ENCODE peak calls at places on chromosomes 7 and 10, in six cellular contexts. One of them, this sample, is unnamed.

GRCh38 chr10:103685880-103686669 is 169.3 kb downstream of the SH3PXD2A start:
- DNase-seq in CD4-positive, CD25-positive, alpha-beta regulatory T cell: peak
- DNase-seq in epithelial cell of proximal tubule: no peak
- DNase-seq in epithelial cell of esophagus: peak
- DNase-seq in heart left ventricle: peak
- DNase-seq in right atrium auricular region: peak
- DNase-seq in this sample: no peak

GRCh38 chr10:33052915-33053810 is 95.1 kb upstream of the ITGB1 start:
- DNase-seq in CD4-positive, CD25-positive, alpha-beta regulatory T cell: no peak
- DNase-seq in epithelial cell of proximal tubule: no peak
- DNase-seq in epithelial cell of esophagus: no peak
- DNase-seq in heart left ventricle: no peak
- DNase-seq in right atrium auricular region: no peak
- DNase-seq in this sample: no peak

GRCh38 chr7:43767311-43767710 is 8.8 kb downstream of the BLVRA start:
- DNase-seq in CD4-positive, CD25-positive, alpha-beta regulatory T cell: no peak
- DNase-seq in epithelial cell of proximal tubule: no peak
- DNase-seq in epithelial cell of esophagus: no peak
- DNase-seq in heart left ventricle: no peak
- DNase-seq in right atrium auricular region: no peak
- DNase-seq in this sample: no peak

GRCh38 chr7:55474944-55475911 is 97.1 kb downstream of the VOPP1 start:
- DNase-seq in CD4-positive, CD25-positive, alpha-beta regulatory T cell: no peak
- DNase-seq in epithelial cell of proximal tubule: no peak
- DNase-seq in epithelial cell of esophagus: no peak
- DNase-seq in heart left ventricle: no peak
- DNase-seq in right atrium auricular region: no peak
- DNase-seq in this sample: no peak

GRCh38 chr7:159084069-159084801 is 60.4 kb downstream of the VIPR2 start:
- DNase-seq in CD4-positive, CD25-positive, alpha-beta regulatory T cell: no peak
- DNase-seq in epithelial cell of proximal tubule: no peak
- DNase-seq in epithelial cell of esophagus: no peak
- DNase-seq in heart left ventricle: peak
- DNase-seq in right atrium auricular region: no peak
- DNase-seq in this sample: no peak

GRCh38 chr7:98681951-98682350 is 64.9 kb downstream of the NPTX2 start:
- DNase-seq in CD4-positive, CD25-positive, alpha-beta regulatory T cell: no peak
- DNase-seq in epithelial cell of proximal tubule: no peak
- DNase-seq in epithelial cell of esophagus: no peak
- DNase-seq in heart left ventricle: no peak
- DNase-seq in right atrium auricular region: no peak
- DNase-seq in this sample: no peak

GRCh38 chr10:38076687-38077086 is 17.4 kb upstream of the ZNF37A start:
- DNase-seq in CD4-positive, CD25-positive, alpha-beta regulatory T cell: no peak
- DNase-seq in epithelial cell of proximal tubule: no peak
- DNase-seq in epithelial cell of esophagus: no peak
- DNase-seq in heart left ventricle: no peak
- DNase-seq in right atrium auricular region: no peak
- DNase-seq in this sample: no peak

GRCh38 chr10:71847418-71847817 is 3.6 kb downstream of the PSAP start:
- DNase-seq in CD4-positive, CD25-positive, alpha-beta regulatory T cell: no peak
- DNase-seq in epithelial cell of proximal tubule: no peak
- DNase-seq in epithelial cell of esophagus: no peak
- DNase-seq in heart left ventricle: no peak
- DNase-seq in right atrium auricular region: no peak
- DNase-seq in this sample: no peak

GRCh38 chr10:32938554-32939061 is 19.4 kb downstream of the ITGB1 start:
- DNase-seq in CD4-positive, CD25-positive, alpha-beta regulatory T cell: no peak
- DNase-seq in epithelial cell of proximal tubule: no peak
- DNase-seq in epithelial cell of esophagus: peak
- DNase-seq in heart left ventricle: peak
- DNase-seq in right atrium auricular region: peak
- DNase-seq in this sample: no peak

GRCh38 chr10:33808475-33808874 is 474.0 kb upstream of the NRP1 start:
- DNase-seq in CD4-positive, CD25-positive, alpha-beta regulatory T cell: no peak
- DNase-seq in epithelial cell of proximal tubule: no peak
- DNase-seq in epithelial cell of esophagus: no peak
- DNase-seq in heart left ventricle: no peak
- DNase-seq in right atrium auricular region: no peak
- DNase-seq in this sample: peak

GRCh38 chr10:75911426-75911825 is 480.0 kb downstream of the LRMDA start:
- DNase-seq in CD4-positive, CD25-positive, alpha-beta regulatory T cell: no peak
- DNase-seq in epithelial cell of proximal tubule: no peak
- DNase-seq in epithelial cell of esophagus: peak
- DNase-seq in heart left ventricle: no peak
- DNase-seq in right atrium auricular region: no peak
- DNase-seq in this sample: peak

GRCh38 chr7:142916508-142916907 is 17.0 kb downstream of the TRPV5 start:
- DNase-seq in CD4-positive, CD25-positive, alpha-beta regulatory T cell: no peak
- DNase-seq in epithelial cell of proximal tubule: no peak
- DNase-seq in epithelial cell of esophagus: no peak
- DNase-seq in heart left ventricle: no peak
- DNase-seq in right atrium auricular region: no peak
- DNase-seq in this sample: no peak

GRCh38 chr10:1010703-1011102 is 15.0 kb downstream of the IDI2 start:
- DNase-seq in CD4-positive, CD25-positive, alpha-beta regulatory T cell: no peak
- DNase-seq in epithelial cell of proximal tubule: no peak
- DNase-seq in epithelial cell of esophagus: no peak
- DNase-seq in heart left ventricle: no peak
- DNase-seq in right atrium auricular region: peak
- DNase-seq in this sample: no peak

GRCh38 chr10:84296071-84296981 is 32.1 kb upstream of the CCSER2 start:
- DNase-seq in CD4-positive, CD25-positive, alpha-beta regulatory T cell: no peak
- DNase-seq in epithelial cell of proximal tubule: no peak
- DNase-seq in epithelial cell of esophagus: no peak
- DNase-seq in heart left ventricle: no peak
- DNase-seq in right atrium auricular region: no peak
- DNase-seq in this sample: no peak

GRCh38 chr10:119270893-119271361 is 63.6 kb downstream of the GRK5 start:
- DNase-seq in CD4-positive, CD25-positive, alpha-beta regulatory T cell: peak
- DNase-seq in epithelial cell of proximal tubule: no peak
- DNase-seq in epithelial cell of esophagus: peak
- DNase-seq in heart left ventricle: peak
- DNase-seq in right atrium auricular region: peak
- DNase-seq in this sample: no peak

GRCh38 chr7:44305564-44306507 is 19.6 kb downstream of the CAMK2B start:
- DNase-seq in CD4-positive, CD25-positive, alpha-beta regulatory T cell: no peak
- DNase-seq in epithelial cell of proximal tubule: no peak
- DNase-seq in epithelial cell of esophagus: no peak
- DNase-seq in heart left ventricle: no peak
- DNase-seq in right atrium auricular region: no peak
- DNase-seq in this sample: no peak

GRCh38 chr7:139737221-139738100 is 40.3 kb downstream of the HIPK2 start:
- DNase-seq in CD4-positive, CD25-positive, alpha-beta regulatory T cell: no peak
- DNase-seq in epithelial cell of proximal tubule: no peak
- DNase-seq in epithelial cell of esophagus: no peak
- DNase-seq in heart left ventricle: no peak
- DNase-seq in right atrium auricular region: peak
- DNase-seq in this sample: no peak
- H3K4me3 ChIP-seq in CD4-positive, CD25-positive, alpha-beta regulatory T cell: peak
- H3K4me3 ChIP-seq in epithelial cell of proximal tubule: no peak
- H3K4me3 ChIP-seq in epithelial cell of esophagus: no peak
- H3K4me3 ChIP-seq in heart left ventricle: no peak
- H3K4me3 ChIP-seq in right atrium auricular region: no peak
- H3K4me3 ChIP-seq in this sample: no peak

GRCh38 chr7:129187681-129188371 is 607 bp upstream of the SMO start:
- DNase-seq in CD4-positive, CD25-positive, alpha-beta regulatory T cell: no peak
- DNase-seq in epithelial cell of proximal tubule: no peak
- DNase-seq in epithelial cell of esophagus: no peak
- DNase-seq in heart left ventricle: no peak
- DNase-seq in right atrium auricular region: no peak
- DNase-seq in this sample: no peak
- H3K4me3 ChIP-seq in CD4-positive, CD25-positive, alpha-beta regulatory T cell: no peak
- H3K4me3 ChIP-seq in epithelial cell of proximal tubule: peak
- H3K4me3 ChIP-seq in epithelial cell of esophagus: peak
- H3K4me3 ChIP-seq in heart left ventricle: peak
- H3K4me3 ChIP-seq in right atrium auricular region: peak
- H3K4me3 ChIP-seq in this sample: peak

GRCh38 chr10:98266647-98267046 is 1.3 kb downstream of the LOXL4 start:
- DNase-seq in CD4-positive, CD25-positive, alpha-beta regulatory T cell: no peak
- DNase-seq in epithelial cell of proximal tubule: no peak
- DNase-seq in epithelial cell of esophagus: no peak
- DNase-seq in heart left ventricle: no peak
- DNase-seq in right atrium auricular region: no peak
- DNase-seq in this sample: no peak
- H3K4me3 ChIP-seq in CD4-positive, CD25-positive, alpha-beta regulatory T cell: no peak
- H3K4me3 ChIP-seq in epithelial cell of proximal tubule: no peak
- H3K4me3 ChIP-seq in epithelial cell of esophagus: no peak
- H3K4me3 ChIP-seq in heart left ventricle: no peak
- H3K4me3 ChIP-seq in right atrium auricular region: no peak
- H3K4me3 ChIP-seq in this sample: no peak

GRCh38 chr10:46264737-46265368 is 21.9 kb upstream of the ANTXRL start:
- DNase-seq in CD4-positive, CD25-positive, alpha-beta regulatory T cell: no peak
- DNase-seq in epithelial cell of proximal tubule: no peak
- DNase-seq in epithelial cell of esophagus: no peak
- DNase-seq in heart left ventricle: no peak
- DNase-seq in right atrium auricular region: peak
- DNase-seq in this sample: no peak

GRCh38 chr10:46268076-46268881 is 18.5 kb upstream of the ANTXRL start:
- DNase-seq in CD4-positive, CD25-positive, alpha-beta regulatory T cell: no peak
- DNase-seq in epithelial cell of proximal tubule: no peak
- DNase-seq in epithelial cell of esophagus: no peak
- DNase-seq in heart left ventricle: no peak
- DNase-seq in right atrium auricular region: no peak
- DNase-seq in this sample: no peak

GRCh38 chr10:46265981-46266505 is 20.8 kb upstream of the ANTXRL start:
- DNase-seq in CD4-positive, CD25-positive, alpha-beta regulatory T cell: no peak
- DNase-seq in epithelial cell of proximal tubule: no peak
- DNase-seq in epithelial cell of esophagus: no peak
- DNase-seq in heart left ventricle: no peak
- DNase-seq in right atrium auricular region: peak
- DNase-seq in this sample: no peak

GRCh38 chr10:46266506-46266985 is 20.3 kb upstream of the ANTXRL start:
- DNase-seq in CD4-positive, CD25-positive, alpha-beta regulatory T cell: no peak
- DNase-seq in epithelial cell of proximal tubule: no peak
- DNase-seq in epithelial cell of esophagus: no peak
- DNase-seq in heart left ventricle: no peak
- DNase-seq in right atrium auricular region: peak
- DNase-seq in this sample: no peak

DNA sequence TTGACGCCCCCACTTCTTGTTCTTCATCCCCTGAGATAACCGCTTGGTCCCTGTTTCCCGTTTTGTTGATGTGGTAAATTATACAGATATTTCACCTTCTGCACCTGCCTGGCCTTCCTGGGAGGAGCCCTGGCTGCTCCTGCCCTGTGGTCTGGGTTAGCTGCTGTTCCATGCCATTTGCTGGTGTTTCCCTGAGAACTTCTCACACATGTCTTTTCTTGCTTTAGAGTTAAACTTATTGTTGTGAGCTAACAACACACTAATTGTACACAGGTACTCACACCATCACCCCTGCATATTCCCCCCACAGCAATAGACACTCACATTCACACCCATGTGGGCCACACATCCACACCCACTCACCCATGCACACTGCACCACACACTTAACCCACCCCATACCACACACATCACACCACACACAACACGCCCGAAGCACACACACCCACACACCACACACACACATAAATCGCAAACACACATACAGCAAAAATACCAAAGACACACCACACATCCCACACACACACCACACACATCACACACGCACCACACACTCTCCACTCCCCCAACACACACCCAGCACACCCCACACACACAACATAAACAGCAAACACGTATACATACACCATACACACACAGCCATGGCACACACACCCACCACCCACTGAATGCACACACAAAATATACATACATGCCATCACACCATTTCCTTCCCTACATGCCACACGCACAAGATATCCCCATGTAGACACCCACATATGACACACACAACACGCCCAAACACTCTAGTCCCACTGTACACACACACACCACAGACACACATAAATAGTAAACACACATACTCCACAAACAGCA is 19.4 kb upstream of the ANTXRL start:
- DNase-seq in CD4-positive, CD25-positive, alpha-beta regulatory T cell: no peak
- DNase-seq in epithelial cell of proximal tubule: no peak
- DNase-seq in epithelial cell of esophagus: no peak
- DNase-seq in heart left ventricle: no peak
- DNase-seq in right atrium auricular region: peak
- DNase-seq in this sample: no peak
- H3K4me3 ChIP-seq in CD4-positive, CD25-positive, alpha-beta regulatory T cell: peak
- H3K4me3 ChIP-seq in epithelial cell of proximal tubule: no peak
- H3K4me3 ChIP-seq in epithelial cell of esophagus: no peak
- H3K4me3 ChIP-seq in heart left ventricle: no peak
- H3K4me3 ChIP-seq in right atrium auricular region: no peak
- H3K4me3 ChIP-seq in this sample: no peak

DNA sequence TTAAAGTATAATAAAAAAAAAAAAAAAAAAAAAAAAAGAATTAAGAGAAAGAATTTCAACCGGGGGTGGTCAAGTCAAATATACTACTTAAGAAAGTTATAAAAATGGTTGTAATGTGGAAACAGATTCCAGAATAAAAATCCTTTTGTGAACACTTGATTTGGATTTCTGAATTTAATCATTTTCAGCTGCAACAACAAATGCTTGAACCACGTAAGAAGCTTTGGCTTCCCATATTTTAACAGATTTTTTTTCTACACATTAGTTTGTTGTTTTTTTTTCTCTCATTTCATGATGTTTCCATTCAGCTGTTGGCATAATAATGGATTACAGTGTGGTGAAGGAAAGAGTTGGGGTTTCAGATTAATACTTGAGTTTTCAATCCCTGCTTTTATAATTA is 137.3 kb upstream of the AGR3 start:
- DNase-seq in CD4-positive, CD25-positive, alpha-beta regulatory T cell: no peak
- DNase-seq in epithelial cell of proximal tubule: no peak
- DNase-seq in epithelial cell of esophagus: no peak
- DNase-seq in heart left ventricle: no peak
- DNase-seq in right atrium auricular region: no peak
- DNase-seq in this sample: no peak
- H3K4me3 ChIP-seq in CD4-positive, CD25-positive, alpha-beta regulatory T cell: no peak
- H3K4me3 ChIP-seq in epithelial cell of proximal tubule: no peak
- H3K4me3 ChIP-seq in epithelial cell of esophagus: no peak
- H3K4me3 ChIP-seq in heart left ventricle: no peak
- H3K4me3 ChIP-seq in right atrium auricular region: no peak
- H3K4me3 ChIP-seq in this sample: no peak

GRCh38 chr10:100739516-100740368 is 5.6 kb upstream of the PAX2 start:
- DNase-seq in CD4-positive, CD25-positive, alpha-beta regulatory T cell: no peak
- DNase-seq in epithelial cell of proximal tubule: no peak
- DNase-seq in epithelial cell of esophagus: no peak
- DNase-seq in heart left ventricle: no peak
- DNase-seq in right atrium auricular region: no peak
- DNase-seq in this sample: no peak
- H3K4me3 ChIP-seq in CD4-positive, CD25-positive, alpha-beta regulatory T cell: no peak
- H3K4me3 ChIP-seq in epithelial cell of proximal tubule: peak
- H3K4me3 ChIP-seq in epithelial cell of esophagus: no peak
- H3K4me3 ChIP-seq in heart left ventricle: no peak
- H3K4me3 ChIP-seq in right atrium auricular region: no peak
- H3K4me3 ChIP-seq in this sample: peak

GRCh38 chr7:150801946-150802771 is 1.6 kb downstream of the TMEM176A start:
- DNase-seq in CD4-positive, CD25-positive, alpha-beta regulatory T cell: no peak
- DNase-seq in epithelial cell of proximal tubule: no peak
- DNase-seq in epithelial cell of esophagus: no peak
- DNase-seq in heart left ventricle: no peak
- DNase-seq in right atrium auricular region: peak
- DNase-seq in this sample: no peak
- H3K4me3 ChIP-seq in CD4-positive, CD25-positive, alpha-beta regulatory T cell: no peak
- H3K4me3 ChIP-seq in epithelial cell of proximal tubule: no peak
- H3K4me3 ChIP-seq in epithelial cell of esophagus: no peak
- H3K4me3 ChIP-seq in heart left ventricle: peak
- H3K4me3 ChIP-seq in right atrium auricular region: no peak
- H3K4me3 ChIP-seq in this sample: no peak

GRCh38 chr10:17066000-17066399 is 63.6 kb downstream of the CUBN start:
- DNase-seq in CD4-positive, CD25-positive, alpha-beta regulatory T cell: no peak
- DNase-seq in epithelial cell of proximal tubule: no peak
- DNase-seq in epithelial cell of esophagus: no peak
- DNase-seq in heart left ventricle: no peak
- DNase-seq in right atrium auricular region: no peak
- DNase-seq in this sample: no peak
- H3K4me3 ChIP-seq in CD4-positive, CD25-positive, alpha-beta regulatory T cell: no peak
- H3K4me3 ChIP-seq in epithelial cell of proximal tubule: no peak
- H3K4me3 ChIP-seq in epithelial cell of esophagus: no peak
- H3K4me3 ChIP-seq in heart left ventricle: no peak
- H3K4me3 ChIP-seq in right atrium auricular region: no peak
- H3K4me3 ChIP-seq in this sample: no peak

This sample was measured in kidney epithelial cell.